ENCODE peak calls at places on chromosomes 4 and X, in eight cellular contexts. N is uterus; Z is activated naive CD8-positive, alpha-beta T cell treated with anti-CD3 and anti-CD28 coated beads, Interleukin-2, amount 50 U/mL, for 24 hours; L is DMS53; A is hippocampal formation; D is activated CD8-positive, alpha-beta memory T cell treated with anti-CD3 and anti-CD28 coated beads, Interleukin-2, amount 50 U/mL, for 4 hours; V is A549; P is nephron progenitor cell. Q is an unnamed sample.

GRCh38 chr4:147829401-147830101 is 97.7 kb downstream of the ARHGAP10 start:
- DNase-seq in N (peak), Z (no peak), L (no peak), A (no peak), D (no peak), V (no peak), P (no peak), Q (no peak)

GRCh38 chr4:88792268-88792781 is 94.7 kb upstream of the NAP1L5 start:
- DNase-seq in N (no peak), Z (no peak), L (no peak), A (peak), D (no peak), V (peak), P (no peak), Q (no peak)

GRCh38 chr4:63349674-63350025 is 1059.6 kb downstream of the TECRL start:
- DNase-seq in N (no peak), Z (no peak), L (no peak), A (no peak), D (no peak), V (no peak), P (no peak), Q (no peak)

GRCh38 chrX:134525086-134525792 is 65.3 kb downstream of the HPRT1 start:
- DNase-seq in N (no peak), Z (no peak), L (no peak), A (no peak), D (no peak), V (no peak), P (no peak), Q (peak)

GRCh38 chr4:135476272-135476671 is 1274.7 kb upstream of the PABPC4L start:
- DNase-seq in N (no peak), Z (no peak), L (no peak), A (no peak), D (no peak), V (no peak), P (no peak), Q (no peak)

GRCh38 chr4:48949518-48950207 is 36.4 kb upstream of the CWH43 start:
- DNase-seq in N (no peak), Z (no peak), L (no peak), A (no peak), D (no peak), V (no peak), P (no peak), Q (no peak)

GRCh38 chr4:40662962-40663604 is 33.4 kb upstream of the RBM47 start:
- DNase-seq in N (no peak), Z (peak), L (peak), A (no peak), D (no peak), V (peak), P (no peak), Q (no peak)

GRCh38 chr4:52873191-52873590 is 11.1 kb downstream of the RASL11B start:
- DNase-seq in N (no peak), Z (no peak), L (no peak), A (no peak), D (no peak), V (no peak), P (no peak), Q (peak)

GRCh38 chr4:73859614-73860088 is 6.6 kb downstream of the PF4V1 start:
- DNase-seq in N (no peak), Z (no peak), L (no peak), A (no peak), D (no peak), V (no peak), P (no peak), Q (no peak)

GRCh38 chr4:119300388-119301131 is 21.4 kb downstream of the FABP2 start:
- DNase-seq in N (peak), Z (peak), L (no peak), A (no peak), D (peak), V (peak), P (peak), Q (peak)

GRCh38 chrX:78527818-78528217 is 131.3 kb downstream of the RTL3 start:
- DNase-seq in N (no peak), Z (no peak), L (no peak), A (no peak), D (no peak), V (no peak), P (no peak), Q (no peak)

GRCh38 chr4:119730644-119730995 is 102.0 kb upstream of the PDE5A start:
- DNase-seq in N (no peak), Z (no peak), L (no peak), A (no peak), D (no peak), V (no peak), P (no peak), Q (no peak)

GRCh38 chrX:25049347-25049746 is 33.6 kb upstream of the ARX start:
- DNase-seq in N (no peak), Z (no peak), L (no peak), A (no peak), D (no peak), V (peak), P (no peak), Q (no peak)

GRCh38 chr4:125097729-125098128 is 217.0 kb upstream of the FAT4 start:
- DNase-seq in N (no peak), Z (no peak), L (no peak), A (no peak), D (no peak), V (no peak), P (no peak), Q (no peak)

GRCh38 chrX:43165343-43165920 is 387.5 kb upstream of the PPP1R2C start:
- DNase-seq in N (no peak), Z (peak), L (no peak), A (no peak), D (no peak), V (no peak), P (no peak), Q (no peak)

GRCh38 chr4:82905205-82905604 is 4.7 kb downstream of the THAP9 start:
- DNase-seq in N (no peak), Z (peak), L (no peak), A (no peak), D (no peak), V (no peak), P (no peak), Q (no peak)

GRCh38 chr4:175234162-175234561 is 316.0 kb downstream of the ADAM29 start:
- DNase-seq in N (no peak), Z (no peak), L (no peak), A (no peak), D (no peak), V (no peak), P (no peak), Q (no peak)

GRCh38 chr4:167622481-167623240 is 388.4 kb upstream of the SPOCK3 start:
- DNase-seq in N (no peak), Z (peak), L (peak), A (peak), D (no peak), V (peak), P (peak), Q (peak)

GRCh38 chr4:7733801-7734650 is 205.6 kb downstream of the AFAP1 start:
- DNase-seq in N (no peak), Z (no peak), L (no peak), A (no peak), D (no peak), V (no peak), P (no peak), Q (no peak)

GRCh38 chr4:14176613-14177012 is 549.1 kb upstream of the BOD1L1 start:
- DNase-seq in N (no peak), Z (no peak), L (no peak), A (no peak), D (no peak), V (no peak), P (no peak), Q (no peak)

GRCh38 chr4:71009796-71010588 is 16.5 kb downstream of the DCK start:
- DNase-seq in N (no peak), Z (no peak), L (peak), A (peak), D (no peak), V (peak), P (no peak), Q (peak)